ENCODE peak calls at places on chromosomes 2 and 18, in nine cellular contexts. One of them, this sample, is unnamed.

GRCh38 chr2:109326306-109326705 is 197.3 kb downstream of the SH3RF3 start:
- DNase-seq in psoas muscle: no peak
- DNase-seq in progenitor cell of endocrine pancreas: no peak
- DNase-seq in testis: no peak
- DNase-seq in CD4-positive, alpha-beta T cell: no peak
- DNase-seq in Peyer's patch: no peak
- DNase-seq in fibroblast of pulmonary artery: no peak
- DNase-seq in AG10803: no peak
- DNase-seq in heart right ventricle: no peak
- DNase-seq in this sample: no peak

GRCh38 chr18:39460136-39460535 is 1894.5 kb upstream of the CELF4 start:
- DNase-seq in fibroblast of pulmonary artery: no peak
- DNase-seq in heart right ventricle: no peak
- DNase-seq in Peyer's patch: no peak
- DNase-seq in testis: no peak
- DNase-seq in progenitor cell of endocrine pancreas: no peak
- DNase-seq in CD4-positive, alpha-beta T cell: no peak
- DNase-seq in psoas muscle: no peak
- DNase-seq in AG10803: no peak
- DNase-seq in this sample: no peak

GRCh38 chr18:35267161-35267651 is 22.8 kb downstream of the ZSCAN30 start:
- DNase-seq in psoas muscle: peak
- DNase-seq in Peyer's patch: peak
- DNase-seq in AG10803: peak
- DNase-seq in progenitor cell of endocrine pancreas: no peak
- DNase-seq in fibroblast of pulmonary artery: peak
- DNase-seq in CD4-positive, alpha-beta T cell: peak
- DNase-seq in heart right ventricle: peak
- DNase-seq in testis: peak
- DNase-seq in this sample: peak

GRCh38 chr18:21389903-21390302 is 147.9 kb downstream of the GREB1L start:
- DNase-seq in testis: no peak
- DNase-seq in AG10803: no peak
- DNase-seq in CD4-positive, alpha-beta T cell: no peak
- DNase-seq in Peyer's patch: no peak
- DNase-seq in psoas muscle: no peak
- DNase-seq in progenitor cell of endocrine pancreas: no peak
- DNase-seq in fibroblast of pulmonary artery: no peak
- DNase-seq in heart right ventricle: no peak
- DNase-seq in this sample: no peak

GRCh38 chr2:141911485-141912066 is 219.2 kb downstream of the LRP1B start:
- DNase-seq in AG10803: peak
- DNase-seq in heart right ventricle: no peak
- DNase-seq in Peyer's patch: no peak
- DNase-seq in psoas muscle: no peak
- DNase-seq in testis: peak
- DNase-seq in fibroblast of pulmonary artery: peak
- DNase-seq in CD4-positive, alpha-beta T cell: no peak
- DNase-seq in progenitor cell of endocrine pancreas: peak
- DNase-seq in this sample: no peak

GRCh38 chr2:189467593-189467992 is 26.3 kb downstream of the WDR75 start:
- DNase-seq in Peyer's patch: no peak
- DNase-seq in CD4-positive, alpha-beta T cell: no peak
- DNase-seq in AG10803: no peak
- DNase-seq in heart right ventricle: no peak
- DNase-seq in fibroblast of pulmonary artery: no peak
- DNase-seq in progenitor cell of endocrine pancreas: no peak
- DNase-seq in testis: no peak
- DNase-seq in psoas muscle: no peak
- DNase-seq in this sample: no peak

GRCh38 chr2:58289029-58289428 is 47.9 kb upstream of the FANCL start:
- DNase-seq in AG10803: no peak
- DNase-seq in progenitor cell of endocrine pancreas: no peak
- DNase-seq in heart right ventricle: no peak
- DNase-seq in psoas muscle: no peak
- DNase-seq in testis: no peak
- DNase-seq in CD4-positive, alpha-beta T cell: no peak
- DNase-seq in Peyer's patch: no peak
- DNase-seq in fibroblast of pulmonary artery: no peak
- DNase-seq in this sample: no peak

GRCh38 chr18:68555935-68556334 is 159.0 kb downstream of the TMX3 start:
- DNase-seq in testis: no peak
- DNase-seq in CD4-positive, alpha-beta T cell: no peak
- DNase-seq in fibroblast of pulmonary artery: no peak
- DNase-seq in heart right ventricle: no peak
- DNase-seq in psoas muscle: no peak
- DNase-seq in progenitor cell of endocrine pancreas: no peak
- DNase-seq in Peyer's patch: no peak
- DNase-seq in AG10803: no peak
- DNase-seq in this sample: no peak

GRCh38 chr2:120842456-120843439 is 107.1 kb downstream of the GLI2 start:
- DNase-seq in heart right ventricle: no peak
- DNase-seq in CD4-positive, alpha-beta T cell: no peak
- DNase-seq in AG10803: peak
- DNase-seq in psoas muscle: peak
- DNase-seq in progenitor cell of endocrine pancreas: no peak
- DNase-seq in testis: peak
- DNase-seq in fibroblast of pulmonary artery: peak
- DNase-seq in Peyer's patch: no peak
- DNase-seq in this sample: no peak

GRCh38 chr18:55650363-55650870 is 62.4 kb upstream of the TCF4 start:
- DNase-seq in AG10803: no peak
- DNase-seq in fibroblast of pulmonary artery: peak
- DNase-seq in CD4-positive, alpha-beta T cell: no peak
- DNase-seq in testis: no peak
- DNase-seq in Peyer's patch: no peak
- DNase-seq in heart right ventricle: no peak
- DNase-seq in progenitor cell of endocrine pancreas: no peak
- DNase-seq in psoas muscle: no peak
- DNase-seq in this sample: no peak

GRCh38 chr2:62254424-62255266 is 58.7 kb downstream of the B3GNT2 start:
- DNase-seq in Peyer's patch: no peak
- DNase-seq in CD4-positive, alpha-beta T cell: no peak
- DNase-seq in fibroblast of pulmonary artery: no peak
- DNase-seq in psoas muscle: no peak
- DNase-seq in AG10803: no peak
- DNase-seq in progenitor cell of endocrine pancreas: no peak
- DNase-seq in heart right ventricle: no peak
- DNase-seq in testis: no peak
- DNase-seq in this sample: no peak

GRCh38 chr18:57497372-57498294 is 62.5 kb downstream of the ONECUT2 start:
- DNase-seq in progenitor cell of endocrine pancreas: no peak
- DNase-seq in CD4-positive, alpha-beta T cell: no peak
- DNase-seq in AG10803: peak
- DNase-seq in fibroblast of pulmonary artery: peak
- DNase-seq in psoas muscle: no peak
- DNase-seq in Peyer's patch: no peak
- DNase-seq in testis: no peak
- DNase-seq in heart right ventricle: no peak
- DNase-seq in this sample: no peak

GRCh38 chr2:141703506-141703905 is 427.3 kb downstream of the LRP1B start:
- DNase-seq in fibroblast of pulmonary artery: no peak
- DNase-seq in AG10803: no peak
- DNase-seq in psoas muscle: no peak
- DNase-seq in progenitor cell of endocrine pancreas: no peak
- DNase-seq in Peyer's patch: no peak
- DNase-seq in heart right ventricle: no peak
- DNase-seq in CD4-positive, alpha-beta T cell: no peak
- DNase-seq in testis: no peak
- DNase-seq in this sample: no peak

GRCh38 chr2:66925128-66925527 is 472.0 kb upstream of the ETAA1 start:
- DNase-seq in AG10803: peak
- DNase-seq in Peyer's patch: no peak
- DNase-seq in testis: no peak
- DNase-seq in progenitor cell of endocrine pancreas: no peak
- DNase-seq in fibroblast of pulmonary artery: peak
- DNase-seq in CD4-positive, alpha-beta T cell: no peak
- DNase-seq in heart right ventricle: no peak
- DNase-seq in psoas muscle: no peak
- DNase-seq in this sample: no peak

GRCh38 chr2:158006961-158007664 is 94.6 kb upstream of the UPP2 start:
- DNase-seq in psoas muscle: no peak
- DNase-seq in fibroblast of pulmonary artery: no peak
- DNase-seq in progenitor cell of endocrine pancreas: no peak
- DNase-seq in heart right ventricle: no peak
- DNase-seq in AG10803: no peak
- DNase-seq in testis: no peak
- DNase-seq in CD4-positive, alpha-beta T cell: no peak
- DNase-seq in Peyer's patch: no peak
- DNase-seq in this sample: no peak
- TF ChIP-seq CTCF in psoas muscle: no peak
- TF ChIP-seq CTCF in fibroblast of pulmonary artery: no peak
- TF ChIP-seq CTCF in progenitor cell of endocrine pancreas: peak
- TF ChIP-seq CTCF in heart right ventricle: no peak
- TF ChIP-seq CTCF in AG10803: no peak
- TF ChIP-seq CTCF in testis: no peak
- TF ChIP-seq CTCF in CD4-positive, alpha-beta T cell: no peak
- TF ChIP-seq CTCF in Peyer's patch: no peak
- TF ChIP-seq CTCF in this sample: no peak

GRCh38 chr18:23094411-23095165 is 40.7 kb upstream of the CABLES1 start:
- DNase-seq in AG10803: no peak
- DNase-seq in progenitor cell of endocrine pancreas: no peak
- DNase-seq in testis: no peak
- DNase-seq in fibroblast of pulmonary artery: no peak
- DNase-seq in Peyer's patch: no peak
- DNase-seq in heart right ventricle: no peak
- DNase-seq in CD4-positive, alpha-beta T cell: no peak
- DNase-seq in psoas muscle: no peak
- DNase-seq in this sample: no peak

GRCh38 chr18:23092121-23092520 is 43.2 kb upstream of the CABLES1 start:
- DNase-seq in fibroblast of pulmonary artery: no peak
- DNase-seq in AG10803: no peak
- DNase-seq in heart right ventricle: no peak
- DNase-seq in testis: no peak
- DNase-seq in progenitor cell of endocrine pancreas: no peak
- DNase-seq in Peyer's patch: no peak
- DNase-seq in psoas muscle: no peak
- DNase-seq in CD4-positive, alpha-beta T cell: no peak
- DNase-seq in this sample: no peak

GRCh38 chr18:23099621-23100020 is 35.7 kb upstream of the CABLES1 start:
- DNase-seq in testis: no peak
- DNase-seq in Peyer's patch: no peak
- DNase-seq in heart right ventricle: no peak
- DNase-seq in AG10803: no peak
- DNase-seq in CD4-positive, alpha-beta T cell: no peak
- DNase-seq in progenitor cell of endocrine pancreas: no peak
- DNase-seq in fibroblast of pulmonary artery: no peak
- DNase-seq in psoas muscle: no peak
- DNase-seq in this sample: no peak

GRCh38 chr18:23093772-23094171 is 41.5 kb upstream of the CABLES1 start:
- DNase-seq in testis: no peak
- DNase-seq in AG10803: no peak
- DNase-seq in Peyer's patch: no peak
- DNase-seq in progenitor cell of endocrine pancreas: no peak
- DNase-seq in heart right ventricle: no peak
- DNase-seq in psoas muscle: no peak
- DNase-seq in fibroblast of pulmonary artery: no peak
- DNase-seq in CD4-positive, alpha-beta T cell: no peak
- DNase-seq in this sample: no peak

DNA sequence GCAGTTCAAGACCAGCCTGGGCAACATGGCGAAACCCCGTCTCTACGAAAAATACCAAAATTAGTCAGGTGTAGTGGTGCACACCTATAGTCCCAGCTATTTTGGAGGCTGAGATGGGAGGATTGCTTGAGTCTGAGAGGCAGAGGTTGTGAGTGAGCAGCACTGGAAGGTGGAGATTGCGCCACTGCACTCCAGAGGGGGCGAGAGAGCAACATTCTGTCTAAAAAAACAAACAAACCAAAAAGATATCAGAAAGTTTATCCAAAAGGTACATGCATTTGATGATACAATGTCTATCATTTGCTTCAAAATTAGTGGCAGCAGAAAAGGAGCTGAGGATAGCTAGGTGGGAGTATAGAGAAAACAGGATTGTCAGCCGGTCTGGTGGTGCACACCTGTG is 39.8 kb upstream of the CABLES1 start:
- DNase-seq in testis: no peak
- DNase-seq in AG10803: no peak
- DNase-seq in CD4-positive, alpha-beta T cell: no peak
- DNase-seq in heart right ventricle: no peak
- DNase-seq in Peyer's patch: no peak
- DNase-seq in progenitor cell of endocrine pancreas: no peak
- DNase-seq in fibroblast of pulmonary artery: no peak
- DNase-seq in psoas muscle: no peak
- DNase-seq in this sample: no peak
- TF ChIP-seq CTCF in testis: no peak
- TF ChIP-seq CTCF in AG10803: peak
- TF ChIP-seq CTCF in CD4-positive, alpha-beta T cell: no peak
- TF ChIP-seq CTCF in heart right ventricle: no peak
- TF ChIP-seq CTCF in Peyer's patch: no peak
- TF ChIP-seq CTCF in progenitor cell of endocrine pancreas: no peak
- TF ChIP-seq CTCF in fibroblast of pulmonary artery: peak
- TF ChIP-seq CTCF in psoas muscle: no peak
- TF ChIP-seq CTCF in this sample: no peak

GRCh38 chr18:43772907-43773306 is 495.6 kb upstream of the SYT4 start:
- DNase-seq in CD4-positive, alpha-beta T cell: no peak
- DNase-seq in progenitor cell of endocrine pancreas: no peak
- DNase-seq in psoas muscle: peak
- DNase-seq in Peyer's patch: no peak
- DNase-seq in fibroblast of pulmonary artery: no peak
- DNase-seq in testis: no peak
- DNase-seq in heart right ventricle: peak
- DNase-seq in AG10803: no peak
- DNase-seq in this sample: no peak
- TF ChIP-seq CTCF in CD4-positive, alpha-beta T cell: no peak
- TF ChIP-seq CTCF in progenitor cell of endocrine pancreas: peak
- TF ChIP-seq CTCF in psoas muscle: no peak
- TF ChIP-seq CTCF in Peyer's patch: no peak
- TF ChIP-seq CTCF in fibroblast of pulmonary artery: no peak
- TF ChIP-seq CTCF in testis: no peak
- TF ChIP-seq CTCF in heart right ventricle: peak
- TF ChIP-seq CTCF in AG10803: no peak
- TF ChIP-seq CTCF in this sample: no peak

GRCh38 chr2:219178377-219179175 is 501 bp downstream of the RETREG2 start:
- DNase-seq in psoas muscle: no peak
- DNase-seq in Peyer's patch: peak
- DNase-seq in testis: peak
- DNase-seq in AG10803: peak
- DNase-seq in CD4-positive, alpha-beta T cell: peak
- DNase-seq in fibroblast of pulmonary artery: peak
- DNase-seq in heart right ventricle: peak
- DNase-seq in progenitor cell of endocrine pancreas: no peak
- DNase-seq in this sample: no peak

GRCh38 chr2:219176818-219177593 is at the start of gene CNPPD1:
- DNase-seq in heart right ventricle: peak
- DNase-seq in Peyer's patch: peak
- DNase-seq in fibroblast of pulmonary artery: peak
- DNase-seq in CD4-positive, alpha-beta T cell: peak
- DNase-seq in AG10803: peak
- DNase-seq in psoas muscle: peak
- DNase-seq in testis: peak
- DNase-seq in progenitor cell of endocrine pancreas: peak
- DNase-seq in this sample: peak

GRCh38 chr2:219179601-219180465 is 1.8 kb downstream of the RETREG2 start:
- DNase-seq in testis: peak
- DNase-seq in CD4-positive, alpha-beta T cell: no peak
- DNase-seq in Peyer's patch: no peak
- DNase-seq in progenitor cell of endocrine pancreas: no peak
- DNase-seq in heart right ventricle: no peak
- DNase-seq in fibroblast of pulmonary artery: no peak
- DNase-seq in psoas muscle: no peak
- DNase-seq in AG10803: no peak
- DNase-seq in this sample: no peak

GRCh38 chr2:219175928-219176817 is 552 bp downstream of the CNPPD1 start:
- DNase-seq in progenitor cell of endocrine pancreas: no peak
- DNase-seq in testis: peak
- DNase-seq in heart right ventricle: peak
- DNase-seq in Peyer's patch: peak
- DNase-seq in psoas muscle: peak
- DNase-seq in fibroblast of pulmonary artery: peak
- DNase-seq in AG10803: peak
- DNase-seq in CD4-positive, alpha-beta T cell: no peak
- DNase-seq in this sample: no peak

GRCh38 chr2:219177594-219178376 is at the start of gene RETREG2:
- DNase-seq in fibroblast of pulmonary artery: peak
- DNase-seq in psoas muscle: peak
- DNase-seq in Peyer's patch: peak
- DNase-seq in CD4-positive, alpha-beta T cell: peak
- DNase-seq in heart right ventricle: peak
- DNase-seq in progenitor cell of endocrine pancreas: peak
- DNase-seq in testis: peak
- DNase-seq in AG10803: peak
- DNase-seq in this sample: peak
- TF ChIP-seq CTCF in fibroblast of pulmonary artery: no peak
- TF ChIP-seq CTCF in psoas muscle: peak
- TF ChIP-seq CTCF in Peyer's patch: peak
- TF ChIP-seq CTCF in CD4-positive, alpha-beta T cell: no peak
- TF ChIP-seq CTCF in heart right ventricle: peak
- TF ChIP-seq CTCF in progenitor cell of endocrine pancreas: peak
- TF ChIP-seq CTCF in testis: peak
- TF ChIP-seq CTCF in AG10803: peak
- TF ChIP-seq CTCF in this sample: peak